ENCODE peak calls at places on chromosomes 11 and 22, in six cellular contexts. N, J, H, V, I and O are unnamed samples.

GRCh38 chr11:64180871-64181270 is 5.1 kb upstream of the STIP1 start:
- DNase-seq in J (no peak), N (no peak), H (no peak), V (no peak), I (no peak), O (no peak)

GRCh38 chr11:131748146-131749050 is 378.0 kb downstream of the NTM start:
- DNase-seq in H (peak; percentile 32), V (peak; percentile 24), J (peak; percentile 76), I (no peak), N (peak; percentile 71), O (no peak)

GRCh38 chr11:21567628-21568290 is 625.1 kb upstream of the ANO5 start:
- DNase-seq in N (peak; percentile 86), V (no peak), I (no peak), J (no peak), H (no peak), O (no peak)

GRCh38 chr22:43862074-43862881 is at the start of gene SULT4A1:
- DNase-seq in I (no peak), H (no peak), J (peak; percentile 73), V (no peak), N (peak; percentile 57), O (no peak)

GRCh38 chr11:33557201-33557600 is 143.4 kb downstream of the C11orf91 start:
- DNase-seq in V (peak; percentile 46), N (no peak), H (no peak), I (no peak), J (no peak), O (no peak)

GRCh38 chr22:43094551-43094950 is 5.4 kb upstream of the TTLL1 start:
- DNase-seq in N (no peak), I (no peak), V (no peak), J (no peak), H (no peak), O (no peak)

GRCh38 chr22:38032681-38033521 is 24.3 kb upstream of the PICK1 start:
- DNase-seq in H (no peak), I (no peak), J (no peak), V (peak; percentile 64), N (no peak), O (no peak)

GRCh38 chr11:17014774-17015638 is 792 bp upstream of the PLEKHA7 start:
- DNase-seq in I (no peak), J (peak; percentile 22), N (peak; percentile 10), H (peak; percentile 37), V (no peak), O (no peak)

GRCh38 chr22:28894320-28894719 is 10.9 kb downstream of the ZNRF3 start:
- DNase-seq in I (no peak), V (no peak), N (peak; percentile 24), J (no peak), H (no peak), O (no peak)